ENCODE peak calls at places on chromosomes 12 and 14, in seven cellular contexts. K is neuronal stem cell, V is trophoblast cell, T is H1, D is IMR-90, Q is mesenchymal stem cell, X is mesendoderm. N is an unnamed sample.

GRCh38 chr12:113030875-113031525 is 25.5 kb upstream of the DTX1 start:
- DNase-seq in V (peak), T (peak), Q (peak), D (peak), K (peak), X (peak), N (peak)

GRCh38 chr12:2691340-2692111 is 103.2 kb upstream of the FKBP4 start:
- DNase-seq in K (peak), Q (no peak), D (no peak), V (no peak), X (peak), T (no peak), N (peak)

GRCh38 chr14:92960706-92961566 is 38.0 kb downstream of the CHGA start:
- DNase-seq in T (no peak), V (no peak), Q (no peak), X (peak), D (peak), K (no peak), N (no peak)

GRCh38 chr14:64812412-64812811 is 67.3 kb downstream of the SPTB start:
- DNase-seq in Q (no peak), D (no peak), X (peak), T (no peak), V (peak), K (no peak), N (peak)

GRCh38 chr12:59904874-59905521 is 309.2 kb downstream of the SLC16A7 start:
- DNase-seq in D (peak), X (no peak), Q (no peak), V (no peak), T (no peak), K (no peak), N (no peak)

GRCh38 chr12:127284021-127284420 is 982.9 kb upstream of the TMEM132C start:
- DNase-seq in Q (no peak), D (peak), T (no peak), V (no peak), K (no peak), X (no peak), N (no peak)

GRCh38 chr12:91902860-91903683 is 242.6 kb downstream of the BTG1 start:
- DNase-seq in X (no peak), D (peak), Q (peak), V (no peak), K (no peak), T (no peak), N (no peak)

GRCh38 chr14:36069535-36069900 is 107.0 kb downstream of the PTCSC3 start:
- DNase-seq in V (peak), Q (peak), D (peak), K (peak), T (peak), X (peak), N (peak)

GRCh38 chr12:16281157-16281556 is 3.7 kb upstream of the SLC15A5 start:
- DNase-seq in Q (no peak), V (peak), T (no peak), X (no peak), K (no peak), D (no peak), N (no peak)

GRCh38 chr12:122116707-122117535 is 38.4 kb downstream of the MLXIP start:
- DNase-seq in D (no peak), V (no peak), K (no peak), T (no peak), X (no peak), Q (no peak), N (no peak)

GRCh38 chr12:119693006-119693405 is 25.1 kb downstream of the PRKAB1 start:
- DNase-seq in V (no peak), Q (peak), X (no peak), D (peak), T (no peak), K (no peak), N (no peak)

GRCh38 chr12:46549527-46550265 is 177.1 kb upstream of the SLC38A2 start:
- DNase-seq in V (peak), Q (peak), D (peak), X (no peak), T (no peak), K (no peak), N (no peak)

GRCh38 chr14:35046751-35047536 is 872 bp downstream of the FAM177A1 start:
- DNase-seq in K (no peak), X (peak), D (peak), T (no peak), Q (peak), V (no peak), N (no peak)

GRCh38 chr12:102462386-102462785 is 18.0 kb downstream of the IGF1 start:
- DNase-seq in X (no peak), K (no peak), T (no peak), Q (no peak), D (no peak), V (no peak), N (no peak)

GRCh38 chr12:32859389-32859788 is 37.2 kb downstream of the PKP2 start:
- DNase-seq in V (no peak), K (no peak), Q (no peak), D (no peak), X (no peak), T (no peak), N (no peak)

GRCh38 chr12:32863128-32863527 is 33.4 kb downstream of the PKP2 start:
- DNase-seq in K (no peak), T (no peak), X (no peak), V (no peak), Q (no peak), D (no peak), N (no peak)

GRCh38 chr12:32854716-32855115 is 41.9 kb downstream of the PKP2 start:
- DNase-seq in V (no peak), T (no peak), X (no peak), Q (no peak), K (no peak), D (no peak), N (no peak)

GRCh38 chr12:32864731-32865130 is 31.8 kb downstream of the PKP2 start:
- DNase-seq in V (no peak), X (no peak), T (no peak), D (no peak), K (no peak), Q (no peak), N (no peak)

GRCh38 chr12:32860182-32860581 is 36.4 kb downstream of the PKP2 start:
- DNase-seq in K (no peak), V (no peak), Q (no peak), T (no peak), D (no peak), X (peak), N (no peak)
- H3K27ac ChIP-seq in K (no peak), V (peak), Q (no peak), T (no peak), D (no peak), X (no peak), N (no peak)

DNA sequence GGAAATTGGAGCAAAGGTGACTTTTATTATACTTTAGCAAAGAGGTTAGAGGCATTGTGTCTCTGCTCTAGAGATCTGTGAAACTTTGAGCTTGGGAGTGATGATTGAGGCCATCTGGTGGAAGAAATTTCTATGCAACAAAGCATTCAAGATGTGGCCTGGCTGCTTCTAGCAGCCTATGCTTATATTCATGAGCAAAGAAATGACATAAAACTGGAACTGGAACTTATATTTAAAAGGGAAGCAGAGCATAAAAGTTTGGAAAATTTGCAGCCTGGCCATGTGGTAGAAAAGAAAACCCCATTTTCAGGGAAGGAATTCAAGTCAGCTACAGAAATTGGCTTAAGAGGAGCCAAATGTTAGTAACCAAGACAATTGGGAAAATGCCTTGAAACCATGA is 70.4 kb downstream of the SDR9C7 start:
- DNase-seq in Q (no peak), K (no peak), T (no peak), V (no peak), X (peak), D (no peak), N (no peak)
- H2BK120ac ChIP-seq in Q (no peak), K (no peak), T (no peak), V (no peak), X (no peak), D (no peak), N (no peak)

DNA sequence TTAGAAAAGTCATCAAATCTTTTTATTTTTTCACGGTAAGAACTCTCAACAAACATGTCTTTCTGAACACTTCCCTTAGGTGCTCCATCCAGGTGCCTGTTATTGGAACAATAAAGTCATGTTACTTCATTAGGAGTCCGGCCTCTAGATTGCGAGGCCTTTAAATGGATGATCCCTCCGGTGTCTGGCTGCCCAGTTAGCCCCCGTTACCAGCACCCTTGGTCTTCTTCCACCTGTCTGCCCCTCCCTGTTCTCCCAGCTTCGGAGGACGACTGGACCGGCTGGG is 593 bp upstream of the PA2G4 start:
- DNase-seq in V (no peak), K (no peak), D (no peak), Q (no peak), X (no peak), T (no peak), N (no peak)
- H3K27ac ChIP-seq in V (peak), K (peak), D (peak), Q (peak), X (peak), T (no peak), N (no peak)

GRCh38 chr12:43899574-43899973 is 63.7 kb downstream of the TMEM117 start:
- DNase-seq in V (no peak), T (no peak), X (no peak), Q (no peak), D (no peak), K (no peak), N (no peak)
- H2BK120ac ChIP-seq in V (no peak), T (no peak), X (no peak), Q (no peak), D (no peak), K (no peak), N (no peak)

N was measured in H9.